ENCODE peak calls at places on chromosomes 16 and 17, in four cellular contexts. One of them, this sample, is unnamed.

GRCh38 chr16:57786632-57787518 is 15.4 kb downstream of the KIFC3 start:
- DNase-seq in choroid plexus epithelial cell: peak
- DNase-seq in A673: no peak
- DNase-seq in mesendoderm: no peak
- DNase-seq in this sample: peak

GRCh38 chr17:77845541-77846225 is 112.8 kb upstream of the TNRC6C start:
- DNase-seq in choroid plexus epithelial cell: no peak
- DNase-seq in A673: no peak
- DNase-seq in mesendoderm: no peak
- DNase-seq in this sample: no peak

GRCh38 chr17:35986643-35987042 is at the start of gene CCL14:
- DNase-seq in choroid plexus epithelial cell: no peak
- DNase-seq in A673: no peak
- DNase-seq in mesendoderm: no peak
- DNase-seq in this sample: no peak

GRCh38 chr17:34614698-34615097 is 35.3 kb downstream of the TMEM132E start:
- DNase-seq in choroid plexus epithelial cell: no peak
- DNase-seq in A673: no peak
- DNase-seq in mesendoderm: no peak
- DNase-seq in this sample: peak

GRCh38 chr16:52561910-52562741 is 15.2 kb upstream of the TOX3 start:
- DNase-seq in choroid plexus epithelial cell: no peak
- DNase-seq in A673: no peak
- DNase-seq in mesendoderm: no peak
- DNase-seq in this sample: peak

GRCh38 chr16:88988980-88989791 is 12.2 kb upstream of the CBFA2T3 start:
- DNase-seq in choroid plexus epithelial cell: no peak
- DNase-seq in A673: no peak
- DNase-seq in mesendoderm: no peak
- DNase-seq in this sample: no peak

GRCh38 chr16:66930189-66930588 is 4.0 kb downstream of the CIAO2B start:
- DNase-seq in choroid plexus epithelial cell: peak
- DNase-seq in A673: no peak
- DNase-seq in mesendoderm: no peak
- DNase-seq in this sample: peak

GRCh38 chr16:66438536-66438935 is 11.4 kb downstream of the BEAN1 start:
- DNase-seq in choroid plexus epithelial cell: no peak
- DNase-seq in A673: no peak
- DNase-seq in mesendoderm: no peak
- DNase-seq in this sample: no peak

GRCh38 chr16:73047221-73047535 is 750 bp downstream of the ZFHX3 start:
- DNase-seq in choroid plexus epithelial cell: peak
- DNase-seq in A673: no peak
- DNase-seq in mesendoderm: peak
- DNase-seq in this sample: peak

GRCh38 chr16:53445534-53445933 is 11.3 kb downstream of the RBL2 start:
- DNase-seq in choroid plexus epithelial cell: no peak
- DNase-seq in A673: no peak
- DNase-seq in mesendoderm: no peak
- DNase-seq in this sample: no peak

GRCh38 chr17:21539146-21539545 is 153.2 kb upstream of the KCNJ18 start:
- DNase-seq in choroid plexus epithelial cell: no peak
- DNase-seq in A673: no peak
- DNase-seq in mesendoderm: no peak
- DNase-seq in this sample: no peak

GRCh38 chr17:8300629-8301242 is 5.5 kb upstream of the SLC25A35 start:
- DNase-seq in choroid plexus epithelial cell: peak
- DNase-seq in A673: peak
- DNase-seq in mesendoderm: peak
- DNase-seq in this sample: peak

GRCh38 chr16:17469011-17469741 is 1.6 kb downstream of the XYLT1 start:
- DNase-seq in choroid plexus epithelial cell: peak
- DNase-seq in A673: no peak
- DNase-seq in mesendoderm: peak
- DNase-seq in this sample: peak

GRCh38 chr17:17351901-17352781 is 49.0 kb downstream of the NT5M start:
- DNase-seq in choroid plexus epithelial cell: peak
- DNase-seq in A673: no peak
- DNase-seq in mesendoderm: peak
- DNase-seq in this sample: peak

GRCh38 chr16:14324581-14324980 is 253.5 kb downstream of the MRTFB start:
- DNase-seq in choroid plexus epithelial cell: peak
- DNase-seq in A673: no peak
- DNase-seq in mesendoderm: no peak
- DNase-seq in this sample: no peak

GRCh38 chr17:76271669-76272540 is 6.8 kb downstream of the UBALD2 start:
- DNase-seq in choroid plexus epithelial cell: no peak
- DNase-seq in A673: no peak
- DNase-seq in mesendoderm: peak
- DNase-seq in this sample: peak

GRCh38 chr16:11791144-11791828 is 5.8 kb downstream of the ZC3H7A start:
- DNase-seq in choroid plexus epithelial cell: no peak
- DNase-seq in A673: no peak
- DNase-seq in mesendoderm: no peak
- DNase-seq in this sample: no peak

GRCh38 chr16:57089406-57089805 is 3.0 kb upstream of the CPNE2 start:
- DNase-seq in choroid plexus epithelial cell: no peak
- DNase-seq in A673: no peak
- DNase-seq in mesendoderm: no peak
- DNase-seq in this sample: no peak

GRCh38 chr16:3659200-3659599 is 4.7 kb downstream of the DNASE1 start:
- DNase-seq in choroid plexus epithelial cell: peak
- DNase-seq in A673: no peak
- DNase-seq in mesendoderm: no peak
- DNase-seq in this sample: peak

GRCh38 chr17:73308017-73308823 is 3.6 kb downstream of the CDC42EP4 start:
- DNase-seq in choroid plexus epithelial cell: peak
- DNase-seq in A673: peak
- DNase-seq in mesendoderm: peak
- DNase-seq in this sample: peak

GRCh38 chr17:20281860-20282259 is 185.5 kb downstream of the LGALS9B start:
- DNase-seq in choroid plexus epithelial cell: peak
- DNase-seq in A673: no peak
- DNase-seq in mesendoderm: no peak
- DNase-seq in this sample: no peak

GRCh38 chr16:68486671-68487495 is 38.6 kb upstream of the SMPD3 start:
- DNase-seq in choroid plexus epithelial cell: no peak
- DNase-seq in A673: no peak
- DNase-seq in mesendoderm: no peak
- DNase-seq in this sample: no peak

GRCh38 chr16:53142823-53143568 is 88.2 kb downstream of the CHD9 start:
- DNase-seq in choroid plexus epithelial cell: peak
- DNase-seq in A673: no peak
- DNase-seq in mesendoderm: no peak
- DNase-seq in this sample: no peak

GRCh38 chr17:50868594-50868993 is 2.4 kb upstream of the TOB1 start:
- DNase-seq in choroid plexus epithelial cell: no peak
- DNase-seq in A673: no peak
- DNase-seq in mesendoderm: no peak
- DNase-seq in this sample: no peak
- H3K4me3 ChIP-seq in choroid plexus epithelial cell: no peak
- H3K4me3 ChIP-seq in A673: no peak
- H3K4me3 ChIP-seq in mesendoderm: no peak
- H3K4me3 ChIP-seq in this sample: peak

GRCh38 chr16:1793578-1794220 is at the start of gene IGFALS:
- DNase-seq in choroid plexus epithelial cell: no peak
- DNase-seq in A673: no peak
- DNase-seq in mesendoderm: no peak
- DNase-seq in this sample: peak

GRCh38 chr16:1792836-1793577 is 498 bp downstream of the IGFALS start:
- DNase-seq in choroid plexus epithelial cell: no peak
- DNase-seq in A673: no peak
- DNase-seq in mesendoderm: no peak
- DNase-seq in this sample: peak

GRCh38 chr16:1791943-1792812 is 1.3 kb downstream of the IGFALS start:
- DNase-seq in choroid plexus epithelial cell: no peak
- DNase-seq in A673: no peak
- DNase-seq in mesendoderm: no peak
- DNase-seq in this sample: peak

GRCh38 chr16:1794221-1794871 is 841 bp upstream of the IGFALS start:
- DNase-seq in choroid plexus epithelial cell: no peak
- DNase-seq in A673: no peak
- DNase-seq in mesendoderm: no peak
- DNase-seq in this sample: peak

DNA sequence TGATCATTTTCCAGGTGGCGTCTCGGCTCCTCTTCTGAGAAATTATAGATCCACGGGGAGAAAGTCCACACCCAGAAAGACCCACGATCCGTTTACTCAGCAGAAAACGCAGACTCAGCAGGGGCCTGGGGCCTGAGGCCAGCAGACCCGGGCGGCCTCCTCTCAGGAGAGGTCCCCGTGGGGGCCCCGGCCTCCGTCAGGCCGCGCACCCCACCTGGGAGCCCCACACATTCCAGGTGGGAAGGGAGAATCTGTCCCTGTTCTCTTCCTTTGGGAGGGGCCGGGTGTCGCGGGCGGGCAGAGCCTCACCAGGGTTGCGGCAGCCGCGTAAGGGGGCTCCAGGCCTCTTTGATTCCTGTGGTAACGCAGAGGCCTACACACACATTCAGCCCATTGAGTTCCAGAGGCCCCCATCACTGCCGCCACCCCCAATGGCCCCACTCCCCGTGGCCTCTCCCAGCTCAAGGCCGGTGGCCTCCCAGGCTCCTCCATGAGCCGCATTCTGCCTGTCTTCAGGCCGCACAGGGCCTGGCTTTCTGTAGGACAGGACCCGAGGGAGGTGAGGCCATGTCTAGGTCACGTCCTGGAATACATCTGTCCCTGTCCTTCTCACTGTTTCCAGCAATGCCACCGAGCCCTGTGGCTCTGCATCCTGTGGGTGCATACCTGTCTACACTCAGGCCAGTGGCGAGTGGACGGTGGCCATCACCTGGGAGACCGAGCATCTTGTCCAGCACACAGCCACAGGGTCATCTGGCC is 1.6 kb upstream of the IGFALS start:
- DNase-seq in choroid plexus epithelial cell: no peak
- DNase-seq in A673: no peak
- DNase-seq in mesendoderm: no peak
- DNase-seq in this sample: peak
- H3K4me3 ChIP-seq in choroid plexus epithelial cell: no peak
- H3K4me3 ChIP-seq in A673: no peak
- H3K4me3 ChIP-seq in mesendoderm: no peak
- H3K4me3 ChIP-seq in this sample: no peak

GRCh38 chr16:50808929-50809538 is 67.1 kb downstream of the CYLD start:
- DNase-seq in choroid plexus epithelial cell: no peak
- DNase-seq in A673: no peak
- DNase-seq in mesendoderm: no peak
- DNase-seq in this sample: no peak

GRCh38 chr16:50804290-50804907 is 62.5 kb downstream of the CYLD start:
- DNase-seq in choroid plexus epithelial cell: no peak
- DNase-seq in A673: no peak
- DNase-seq in mesendoderm: peak
- DNase-seq in this sample: no peak

GRCh38 chr16:50802958-50803357 is 61.1 kb downstream of the CYLD start:
- DNase-seq in choroid plexus epithelial cell: no peak
- DNase-seq in A673: no peak
- DNase-seq in mesendoderm: peak
- DNase-seq in this sample: no peak

GRCh38 chr16:50809561-50809960 is 67.7 kb downstream of the CYLD start:
- DNase-seq in choroid plexus epithelial cell: no peak
- DNase-seq in A673: no peak
- DNase-seq in mesendoderm: peak
- DNase-seq in this sample: no peak

DNA sequence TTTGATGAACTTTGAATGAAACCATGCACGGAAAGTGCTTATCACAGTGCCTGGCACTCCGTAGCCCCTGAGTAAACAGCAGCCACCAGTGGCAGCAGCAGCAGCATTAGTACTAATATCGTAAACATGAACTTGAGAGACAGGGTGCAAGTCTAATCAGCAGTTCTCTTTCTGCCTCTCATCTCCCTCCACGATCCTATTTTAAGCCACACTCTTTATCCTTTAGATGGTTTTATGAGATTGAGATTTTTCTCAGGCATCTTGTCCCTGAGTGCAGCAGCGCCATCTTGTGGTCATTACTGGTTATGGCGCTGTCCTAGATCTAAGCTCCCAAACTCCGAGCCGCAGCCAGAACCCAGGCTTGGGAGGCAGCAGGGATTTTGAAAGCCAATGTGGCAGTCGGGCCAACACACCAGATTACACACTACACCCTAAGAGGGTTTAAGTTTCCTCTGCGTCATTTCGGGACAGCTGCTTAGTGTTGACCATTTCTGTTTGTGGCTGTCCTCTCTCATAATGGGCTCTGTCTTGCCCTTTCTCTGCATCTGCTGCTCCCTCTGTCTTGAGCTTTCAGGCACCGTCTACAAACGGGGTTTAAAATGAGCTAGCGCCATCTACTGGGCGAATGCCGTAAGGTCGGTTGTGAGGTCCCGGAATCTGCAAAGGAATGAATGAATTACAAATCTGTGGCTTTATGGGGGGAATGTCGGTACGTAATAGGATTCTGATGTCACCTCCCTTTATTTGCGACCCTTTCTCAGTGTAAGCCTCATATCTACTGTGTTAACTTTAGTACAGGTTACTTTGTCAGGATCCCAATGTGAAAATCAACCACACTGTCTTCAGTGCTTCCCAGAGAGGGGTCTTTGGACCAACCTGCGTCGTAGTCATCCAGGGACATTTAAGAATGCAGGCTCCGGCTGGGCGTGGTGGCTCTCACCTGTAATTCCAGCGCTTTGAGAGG is 64.5 kb downstream of the CYLD start:
- DNase-seq in choroid plexus epithelial cell: peak
- DNase-seq in A673: peak
- DNase-seq in mesendoderm: peak
- DNase-seq in this sample: peak
- H3K4me3 ChIP-seq in choroid plexus epithelial cell: peak
- H3K4me3 ChIP-seq in A673: peak
- H3K4me3 ChIP-seq in mesendoderm: no peak
- H3K4me3 ChIP-seq in this sample: peak

DNA sequence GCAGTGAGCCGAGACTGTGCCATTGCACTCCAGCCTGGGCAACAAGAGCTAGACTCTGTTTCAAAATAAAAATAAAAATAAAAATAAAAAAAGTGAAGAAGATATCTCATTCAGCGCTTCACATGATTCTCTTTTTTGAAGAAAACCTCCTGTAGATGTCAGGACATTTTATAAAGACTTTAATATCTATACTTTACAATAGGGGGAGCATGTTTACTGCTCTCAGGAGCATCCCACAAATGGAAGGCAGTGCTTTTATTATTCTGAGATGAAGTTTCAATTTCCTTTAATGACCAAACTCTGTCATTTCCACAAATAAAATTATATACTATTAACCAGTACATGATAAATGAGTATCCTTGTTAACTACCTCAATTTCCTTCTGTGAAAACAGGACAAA is 118.7 kb upstream of the MYOCD start:
- DNase-seq in choroid plexus epithelial cell: peak
- DNase-seq in A673: no peak
- DNase-seq in mesendoderm: no peak
- DNase-seq in this sample: no peak
- H3K4me3 ChIP-seq in choroid plexus epithelial cell: no peak
- H3K4me3 ChIP-seq in A673: no peak
- H3K4me3 ChIP-seq in mesendoderm: no peak
- H3K4me3 ChIP-seq in this sample: no peak

GRCh38 chr17:59330314-59330942 is 1.0 kb upstream of the YPEL2 start:
- DNase-seq in choroid plexus epithelial cell: no peak
- DNase-seq in A673: no peak
- DNase-seq in mesendoderm: peak
- DNase-seq in this sample: no peak
- H3K4me3 ChIP-seq in choroid plexus epithelial cell: no peak
- H3K4me3 ChIP-seq in A673: no peak
- H3K4me3 ChIP-seq in mesendoderm: no peak
- H3K4me3 ChIP-seq in this sample: peak

GRCh38 chr16:80027007-80027965 is 426.7 kb upstream of the MAF start:
- DNase-seq in choroid plexus epithelial cell: peak
- DNase-seq in A673: peak
- DNase-seq in mesendoderm: peak
- DNase-seq in this sample: peak
- H3K4me3 ChIP-seq in choroid plexus epithelial cell: peak
- H3K4me3 ChIP-seq in A673: no peak
- H3K4me3 ChIP-seq in mesendoderm: no peak
- H3K4me3 ChIP-seq in this sample: peak

This sample was measured in osteoblast.